ENCODE peak calls at places on chromosome 15, in six cellular contexts. C is GM23338, A is cardiac muscle cell, L is heart left ventricle, N is mammary epithelial cell, Y is A549. R is an unnamed sample.

GRCh38 chr15:82040395-82040794 is 5.4 kb downstream of the MEX3B start:
- DNase-seq in A (no peak), C (no peak), N (no peak), L (no peak), Y (no peak), R (no peak)

GRCh38 chr15:47439146-47439869 is 278.0 kb upstream of the SEMA6D start:
- DNase-seq in N (no peak), L (no peak), Y (no peak), C (no peak), A (peak), R (no peak)

GRCh38 chr15:41935566-41936020 is 36.8 kb downstream of the EHD4 start:
- DNase-seq in Y (no peak), L (no peak), A (no peak), C (no peak), N (peak), R (peak)

GRCh38 chr15:50808728-50809127 is 43.2 kb upstream of the SPPL2A start:
- DNase-seq in L (no peak), N (no peak), A (no peak), Y (no peak), C (no peak), R (no peak)

GRCh38 chr15:75307778-75308390 is 25.2 kb downstream of the GOLGA6D start:
- DNase-seq in A (peak), N (peak), L (no peak), C (peak), Y (peak), R (peak)

GRCh38 chr15:81894069-81894468 is 151.7 kb downstream of the MEX3B start:
- DNase-seq in Y (no peak), L (no peak), N (no peak), C (no peak), A (no peak), R (no peak)

GRCh38 chr15:61195116-61196002 is 33.7 kb downstream of the RORA start:
- DNase-seq in C (peak), A (peak), L (no peak), Y (peak), N (peak), R (peak)

GRCh38 chr15:26095710-26096330 is 232.7 kb upstream of the ATP10A start:
- DNase-seq in A (no peak), C (peak), N (no peak), L (no peak), Y (no peak), R (no peak)

GRCh38 chr15:70023064-70023768 is 74.5 kb downstream of the TLE3 start:
- DNase-seq in L (no peak), Y (peak), A (no peak), C (no peak), N (peak), R (peak)

GRCh38 chr15:57680021-57680420 is 26.5 kb upstream of the POLR2M start:
- DNase-seq in N (peak), Y (peak), C (no peak), A (no peak), L (no peak), R (no peak)

GRCh38 chr15:68700395-68701123 is 120.1 kb downstream of the ANP32A start:
- DNase-seq in A (peak), L (peak), Y (no peak), C (peak), N (no peak), R (no peak)
- H3K4me3 ChIP-seq in A (no peak), L (no peak), Y (no peak), C (peak), N (no peak), R (no peak)

GRCh38 chr15:52678468-52679231 is 538 bp downstream of the ATOSA start:
- DNase-seq in A (peak), N (peak), C (peak), L (peak), Y (peak), R (peak)
- TF ChIP-seq CTCF in A (no peak), N (no peak), C (peak), L (no peak), Y (no peak), R (no peak)

DNA sequence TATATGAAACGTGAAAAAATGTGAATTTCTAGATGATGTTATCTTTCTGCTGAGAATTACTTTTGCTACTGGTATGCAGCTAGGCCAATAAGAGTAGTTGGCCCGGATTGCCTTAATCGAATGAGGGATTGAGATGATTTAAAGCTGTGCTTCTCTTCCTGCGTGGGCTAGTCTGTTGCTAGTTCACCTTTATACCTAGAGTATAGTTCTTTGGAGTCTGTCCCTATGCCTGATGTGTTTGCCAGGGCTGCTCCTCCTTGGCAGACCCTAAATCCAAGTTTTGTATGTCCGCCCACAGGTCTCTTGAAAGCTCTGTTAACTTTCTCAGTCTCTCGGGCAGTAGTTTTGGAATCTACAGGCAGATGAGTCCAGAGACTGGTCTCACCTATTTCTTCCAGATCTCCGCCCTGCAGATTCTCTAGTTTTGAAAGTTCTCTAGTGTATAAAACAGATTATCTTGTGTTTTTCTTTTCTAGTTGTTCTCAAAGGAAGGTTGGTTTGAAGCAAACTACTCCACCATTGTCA is 64.9 kb downstream of the MEF2A start:
- DNase-seq in C (no peak), N (no peak), A (no peak), Y (no peak), L (no peak), R (no peak)
- H3K4me3 ChIP-seq in C (no peak), N (no peak), A (no peak), Y (no peak), L (no peak), R (peak)

GRCh38 chr15:83449250-83449671 is 2.1 kb downstream of the SH3GL3 start:
- DNase-seq in A (peak), C (no peak), Y (no peak), N (no peak), L (no peak), R (no peak)

GRCh38 chr15:83446417-83446816 is 724 bp upstream of the SH3GL3 start:
- DNase-seq in N (no peak), L (no peak), C (no peak), A (no peak), Y (no peak), R (no peak)

GRCh38 chr15:83444936-83445335 is 2.2 kb upstream of the SH3GL3 start:
- DNase-seq in L (no peak), Y (no peak), A (no peak), N (no peak), C (no peak), R (no peak)

GRCh38 chr15:83445653-83446052 is 1.5 kb upstream of the SH3GL3 start:
- DNase-seq in C (no peak), N (no peak), L (no peak), A (peak), Y (no peak), R (no peak)

DNA sequence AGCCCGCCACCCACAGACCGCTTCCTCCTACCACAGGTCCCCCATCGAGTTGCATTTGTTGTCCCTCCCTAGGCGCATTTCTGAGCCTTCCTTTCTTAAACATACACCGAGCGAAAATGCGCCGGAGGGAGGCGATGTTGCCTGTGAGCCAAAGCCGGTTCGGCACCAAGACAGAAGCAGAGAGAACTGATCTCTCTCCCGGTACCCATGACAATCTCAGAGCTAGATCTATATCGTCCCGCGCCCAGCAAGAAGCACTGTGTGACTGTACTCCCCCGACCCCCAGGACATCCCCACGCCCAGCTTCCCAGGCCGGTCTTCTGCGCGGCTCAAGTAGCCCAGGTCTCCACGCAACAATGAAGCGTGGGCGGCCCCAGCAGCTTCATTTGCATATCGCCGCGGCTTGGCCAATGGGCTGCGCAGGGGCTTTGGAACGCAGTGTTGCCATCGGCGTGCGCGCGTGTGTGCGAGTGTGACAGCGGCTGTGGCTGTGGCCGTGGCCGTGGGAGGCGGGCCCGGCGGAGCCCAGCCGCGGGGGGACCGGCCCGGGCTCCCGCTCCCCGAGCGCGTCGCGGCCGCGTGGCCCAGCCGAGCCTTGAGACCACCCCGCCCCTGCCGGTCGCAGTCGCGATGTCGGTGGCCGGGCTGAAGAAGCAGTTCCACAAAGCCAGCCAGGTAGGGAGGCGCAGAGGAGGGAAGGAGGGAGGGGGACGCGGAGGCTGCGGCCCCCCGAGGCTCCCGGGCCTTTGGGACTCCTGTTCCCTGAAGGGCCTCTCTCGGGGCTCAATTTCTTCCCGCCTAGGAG is at the start of gene SH3GL3:
- DNase-seq in Y (peak), A (peak), L (peak), N (peak), C (peak), R (peak)
- TF ChIP-seq CTCF in Y (peak), A (peak), L (no peak), N (peak), C (peak), R (no peak)

DNA sequence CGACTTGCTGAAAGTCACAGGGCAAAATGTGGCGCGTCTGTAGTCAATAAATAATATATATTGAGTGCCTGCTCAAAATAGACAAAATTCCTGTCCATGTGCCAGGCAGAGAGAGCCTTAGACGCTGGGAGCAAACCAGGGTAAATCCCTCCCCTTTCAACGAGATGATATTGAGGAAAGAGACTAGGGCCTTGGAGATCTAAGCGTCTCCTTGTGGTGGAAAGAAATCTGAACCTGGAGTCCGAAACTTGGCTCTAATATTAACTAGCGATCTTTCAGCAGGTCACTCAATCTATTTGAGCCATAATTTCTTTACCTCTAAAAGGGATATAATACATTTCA is 348 bp upstream of the DPP8 start:
- DNase-seq in A (no peak), Y (no peak), L (no peak), C (no peak), N (no peak), R (no peak)
- H3K4me3 ChIP-seq in A (peak), Y (peak), L (no peak), C (peak), N (peak), R (peak)

DNA sequence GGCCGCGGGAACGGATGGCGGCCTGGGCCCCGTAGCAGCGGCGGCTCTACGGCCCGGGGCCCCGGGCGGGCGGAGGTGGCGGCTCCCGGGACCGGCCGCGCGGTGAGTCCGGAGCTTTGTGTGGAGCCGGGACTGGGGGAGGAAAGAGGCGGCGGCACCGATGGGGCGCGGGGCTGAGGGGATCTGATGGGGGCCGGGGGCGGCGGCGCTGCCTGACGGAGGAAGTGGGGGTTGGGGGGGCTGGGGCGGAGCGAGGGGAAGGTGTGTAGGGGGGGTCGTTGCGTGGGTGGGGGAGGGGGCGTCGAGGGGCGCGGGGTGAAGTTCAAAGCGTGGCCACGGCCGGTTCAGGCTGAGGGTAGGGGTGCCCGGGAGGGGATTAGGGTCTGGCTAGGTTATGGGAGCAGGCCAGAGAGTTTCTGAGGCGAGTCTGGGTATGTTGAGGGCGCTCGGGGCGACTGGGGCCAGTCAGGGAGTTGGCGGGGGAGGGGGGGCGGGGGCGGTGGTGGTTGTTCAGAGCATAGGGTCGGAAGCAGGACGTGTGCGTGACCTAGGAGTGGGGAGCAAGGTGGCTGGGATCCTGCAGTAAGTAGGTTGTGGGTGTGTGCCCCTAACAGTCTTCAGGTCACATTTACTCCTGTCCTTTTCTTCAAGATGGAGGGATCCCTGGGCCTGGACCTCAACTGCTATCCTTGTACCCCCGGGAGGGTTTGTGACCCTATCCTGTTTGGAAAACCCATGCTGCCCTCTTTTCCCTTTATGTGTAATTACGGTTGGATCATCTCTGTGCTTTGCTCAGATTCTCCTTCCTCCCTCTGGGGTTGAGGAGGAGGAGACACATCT is 579 bp downstream of the ZNF609 start:
- DNase-seq in A (peak), L (peak), Y (peak), C (peak), N (peak), R (peak)
- TF ChIP-seq CTCF in A (no peak), L (no peak), Y (no peak), C (no peak), N (no peak), R (no peak)

GRCh38 chr15:44441095-44441501 is 13.7 kb downstream of the CTDSPL2 start:
- DNase-seq in Y (no peak), A (no peak), C (peak), N (no peak), L (no peak), R (no peak)
- H3K4me3 ChIP-seq in Y (no peak), A (no peak), C (peak), N (no peak), L (no peak), R (no peak)

GRCh38 chr15:77506311-77507150 is 85.8 kb downstream of the HMG20A start:
- DNase-seq in N (peak), A (no peak), L (peak), Y (no peak), C (peak), R (no peak)
- TF ChIP-seq CTCF in N (peak), A (no peak), L (no peak), Y (no peak), C (no peak), R (no peak)

R was measured in GM12865.